ENCODE peak calls at places on chromosomes 4 and X, in four cellular contexts. W, G, I and E are unnamed samples.

GRCh38 chr4:61246003-61246402 is 45.9 kb downstream of the ADGRL3 start:
- DNase-seq in W (no peak), G (no peak), I (no peak), E (no peak)

GRCh38 chrX:103730147-103730546 is 19.4 kb downstream of the TMEM31 start:
- DNase-seq in W (no peak), G (no peak), I (no peak), E (no peak)

GRCh38 chrX:21730011-21730410 is 27.9 kb downstream of the SMPX start:
- DNase-seq in W (no peak), G (no peak), I (no peak), E (no peak)

GRCh38 chr4:80918004-80918403 is 112.5 kb upstream of the BMP3 start:
- DNase-seq in W (no peak), G (no peak), I (no peak), E (no peak)

GRCh38 chr4:166838975-166839614 is 395.2 kb downstream of the SPOCK3 start:
- DNase-seq in W (no peak), G (no peak), I (no peak), E (no peak)

GRCh38 chr4:156998500-156999174 is 27.0 kb upstream of the PDGFC start:
- DNase-seq in W (no peak), G (no peak), I (no peak), E (no peak)

GRCh38 chrX:128436397-128437103 is 384.3 kb upstream of the ACTRT1 start:
- DNase-seq in W (no peak), G (no peak), I (no peak), E (no peak)

GRCh38 chr4:36273276-36273675 is 8.1 kb upstream of the DTHD1 start:
- DNase-seq in W (no peak), G (no peak), I (no peak), E (no peak)

GRCh38 chrX:29903365-29903764 is 312.0 kb upstream of the MAGEB2 start:
- DNase-seq in W (no peak), G (no peak), I (no peak), E (no peak)

GRCh38 chr4:10783351-10783750 is 98.8 kb upstream of the CLNK start:
- DNase-seq in W (no peak), G (no peak), I (no peak), E (no peak)

GRCh38 chrX:15322472-15322871 is 7.0 kb upstream of the ASB11 start:
- DNase-seq in W (no peak), G (no peak), I (no peak), E (no peak)

GRCh38 chr4:54400802-54401201 is 171.7 kb downstream of the PDGFRA start:
- DNase-seq in W (no peak), G (no peak), I (no peak), E (no peak)

GRCh38 chrX:107710617-107711391 is 64.8 kb downstream of the TSC22D3 start:
- DNase-seq in W (peak), G (no peak), I (no peak), E (no peak)

GRCh38 chrX:119013146-119013545 is 38.7 kb downstream of the LONRF3 start:
- DNase-seq in W (no peak), G (no peak), I (no peak), E (no peak)

GRCh38 chrX:119010491-119010890 is 36.1 kb downstream of the LONRF3 start:
- DNase-seq in W (no peak), G (no peak), I (no peak), E (no peak)

GRCh38 chrX:119015407-119016242 is 41.2 kb downstream of the LONRF3 start:
- DNase-seq in W (no peak), G (no peak), I (no peak), E (no peak)
- TF ChIP-seq TEAD4 in W (peak), G (no peak), I (no peak), E (no peak)

DNA sequence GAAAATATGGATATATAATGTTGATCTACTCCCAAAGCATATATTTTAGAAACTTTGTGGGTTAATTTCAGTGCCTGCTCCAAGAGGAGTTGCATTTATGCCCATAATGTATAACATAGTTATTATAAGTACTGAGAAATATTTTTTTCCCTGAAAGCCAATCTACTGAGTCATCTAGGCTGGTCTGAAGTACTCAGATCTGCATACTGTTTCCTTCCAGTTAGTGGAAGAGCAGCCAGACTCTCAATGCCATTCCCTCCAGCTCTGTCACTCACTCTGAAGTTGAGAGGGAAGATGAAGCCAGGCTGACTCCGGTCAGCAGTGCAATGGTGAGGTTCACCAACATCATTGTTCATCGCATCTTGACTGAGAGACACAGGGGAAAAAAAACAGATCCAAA is 505.1 kb downstream of the PPARGC1A start:
- DNase-seq in W (no peak), G (no peak), I (no peak), E (no peak)
- TF ChIP-seq TEAD4 in W (no peak), G (no peak), I (no peak), E (no peak)

GRCh38 chrX:81082649-81083048 is 119.1 kb downstream of the HMGN5 start:
- DNase-seq in W (no peak), G (no peak), I (no peak), E (no peak)
- TF ChIP-seq TEAD4 in W (no peak), G (no peak), I (no peak), E (no peak)

GRCh38 chrX:134868766-134869495 is 121.9 kb upstream of the SMIM10 start:
- DNase-seq in W (no peak), G (no peak), I (no peak), E (no peak)
- TF ChIP-seq TEAD4 in W (no peak), G (no peak), I (no peak), E (no peak)

DNA sequence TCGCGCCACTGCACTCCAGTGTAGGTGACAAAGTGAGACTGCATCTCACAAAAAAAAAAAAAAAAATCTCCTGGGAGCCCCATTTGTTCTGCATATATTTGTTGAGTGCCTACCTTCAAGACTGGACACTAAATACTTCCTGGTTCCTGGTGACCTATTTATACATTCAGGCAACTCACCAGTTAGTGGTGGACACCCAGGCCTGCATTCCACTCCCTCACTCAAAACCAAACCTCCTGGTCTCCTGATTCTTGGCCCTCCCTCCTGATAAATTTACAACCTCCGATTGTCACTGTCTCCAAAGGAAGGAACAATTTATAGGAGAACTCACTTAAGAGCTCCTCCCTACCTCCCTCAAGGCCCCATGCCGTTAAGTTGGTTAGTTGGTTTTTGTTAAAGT is 3.1 kb downstream of the SYAP1 start:
- DNase-seq in W (no peak), G (no peak), I (no peak), E (no peak)
- TF ChIP-seq TEAD4 in W (no peak), G (no peak), I (no peak), E (no peak)